ENCODE peak calls at places on chromosomes 12 and 14, in seven cellular contexts. One of them, this sample, is unnamed.
A peak's percentile ranks its signal among the peaks of the same experiment; 100 is the strongest.

GRCh38 chr12:92845320-92845719 is 83.8 kb downstream of the EEA1 start:
- DNase-seq in NCI-H2081: no peak
- DNase-seq in NCI-H510A: no peak
- DNase-seq in GOT3: no peak
- DNase-seq in activated CD8-positive, alpha-beta memory T cell treated with anti-CD3 and anti-CD28 coated beads for 24 hours: no peak
- DNase-seq in cortex of kidney: no peak
- DNase-seq in cardiac fibroblast: no peak
- DNase-seq in this sample: no peak

GRCh38 chr12:131455581-131456110 is 255.2 kb upstream of the SFSWAP start:
- DNase-seq in NCI-H2081: no peak
- DNase-seq in NCI-H510A: no peak
- DNase-seq in GOT3: no peak
- DNase-seq in activated CD8-positive, alpha-beta memory T cell treated with anti-CD3 and anti-CD28 coated beads for 24 hours: no peak
- DNase-seq in cortex of kidney: no peak
- DNase-seq in cardiac fibroblast: no peak
- DNase-seq in this sample: no peak

GRCh38 chr12:22893878-22894277 is 268.9 kb downstream of the ETNK1 start:
- DNase-seq in NCI-H2081: no peak
- DNase-seq in NCI-H510A: no peak
- DNase-seq in GOT3: no peak
- DNase-seq in activated CD8-positive, alpha-beta memory T cell treated with anti-CD3 and anti-CD28 coated beads for 24 hours: no peak
- DNase-seq in cortex of kidney: no peak
- DNase-seq in cardiac fibroblast: no peak
- DNase-seq in this sample: no peak

GRCh38 chr12:78086553-78087362 is 256.1 kb downstream of the NAV3 start:
- DNase-seq in NCI-H2081: no peak
- DNase-seq in NCI-H510A: no peak
- DNase-seq in GOT3: no peak
- DNase-seq in activated CD8-positive, alpha-beta memory T cell treated with anti-CD3 and anti-CD28 coated beads for 24 hours: no peak
- DNase-seq in cortex of kidney: no peak
- DNase-seq in cardiac fibroblast: no peak
- DNase-seq in this sample: no peak

GRCh38 chr12:6752181-6752930 is 585 bp downstream of the MLF2 start:
- DNase-seq in NCI-H2081: no peak
- DNase-seq in NCI-H510A: no peak
- DNase-seq in GOT3: no peak
- DNase-seq in activated CD8-positive, alpha-beta memory T cell treated with anti-CD3 and anti-CD28 coated beads for 24 hours: no peak
- DNase-seq in cortex of kidney: no peak
- DNase-seq in cardiac fibroblast: peak; percentile 63
- DNase-seq in this sample: no peak

GRCh38 chr12:47082283-47082962 is 2.7 kb upstream of the AMIGO2 start:
- DNase-seq in NCI-H2081: no peak
- DNase-seq in NCI-H510A: no peak
- DNase-seq in GOT3: no peak
- DNase-seq in activated CD8-positive, alpha-beta memory T cell treated with anti-CD3 and anti-CD28 coated beads for 24 hours: no peak
- DNase-seq in cortex of kidney: no peak
- DNase-seq in cardiac fibroblast: no peak
- DNase-seq in this sample: no peak

GRCh38 chr12:52120951-52121847 is 41.7 kb downstream of the SMIM41 start:
- DNase-seq in NCI-H2081: no peak
- DNase-seq in NCI-H510A: no peak
- DNase-seq in GOT3: no peak
- DNase-seq in activated CD8-positive, alpha-beta memory T cell treated with anti-CD3 and anti-CD28 coated beads for 24 hours: no peak
- DNase-seq in cortex of kidney: no peak
- DNase-seq in cardiac fibroblast: no peak
- DNase-seq in this sample: no peak

GRCh38 chr12:114952573-114953196 is 268.7 kb upstream of the TBX3 start:
- DNase-seq in NCI-H2081: no peak
- DNase-seq in NCI-H510A: no peak
- DNase-seq in GOT3: no peak
- DNase-seq in activated CD8-positive, alpha-beta memory T cell treated with anti-CD3 and anti-CD28 coated beads for 24 hours: no peak
- DNase-seq in cortex of kidney: no peak
- DNase-seq in cardiac fibroblast: peak; percentile 41
- DNase-seq in this sample: no peak

GRCh38 chr12:82862069-82862841 is 175.5 kb downstream of the TMTC2 start:
- DNase-seq in NCI-H2081: no peak
- DNase-seq in NCI-H510A: no peak
- DNase-seq in GOT3: no peak
- DNase-seq in activated CD8-positive, alpha-beta memory T cell treated with anti-CD3 and anti-CD28 coated beads for 24 hours: no peak
- DNase-seq in cortex of kidney: no peak
- DNase-seq in cardiac fibroblast: peak; percentile 30
- DNase-seq in this sample: no peak

GRCh38 chr14:66099931-66100330 is 386.2 kb upstream of the CCDC196 start:
- DNase-seq in NCI-H2081: no peak
- DNase-seq in NCI-H510A: no peak
- DNase-seq in GOT3: no peak
- DNase-seq in activated CD8-positive, alpha-beta memory T cell treated with anti-CD3 and anti-CD28 coated beads for 24 hours: no peak
- DNase-seq in cortex of kidney: no peak
- DNase-seq in cardiac fibroblast: no peak
- DNase-seq in this sample: no peak

GRCh38 chr12:31117203-31118011 is 43.7 kb downstream of the DDX11 start:
- DNase-seq in NCI-H2081: peak; percentile 81
- DNase-seq in NCI-H510A: no peak
- DNase-seq in GOT3: no peak
- DNase-seq in activated CD8-positive, alpha-beta memory T cell treated with anti-CD3 and anti-CD28 coated beads for 24 hours: peak; percentile 83
- DNase-seq in cortex of kidney: no peak
- DNase-seq in cardiac fibroblast: peak; percentile 18
- DNase-seq in this sample: peak; percentile 20

GRCh38 chr14:39015360-39015961 is 87.6 kb downstream of the SEC23A start:
- DNase-seq in NCI-H2081: peak; percentile 13
- DNase-seq in NCI-H510A: no peak
- DNase-seq in GOT3: no peak
- DNase-seq in activated CD8-positive, alpha-beta memory T cell treated with anti-CD3 and anti-CD28 coated beads for 24 hours: no peak
- DNase-seq in cortex of kidney: no peak
- DNase-seq in cardiac fibroblast: peak; percentile 73
- DNase-seq in this sample: peak; percentile 15

GRCh38 chr12:104280703-104281458 is 22.7 kb upstream of the EID3 start:
- DNase-seq in NCI-H2081: no peak
- DNase-seq in NCI-H510A: no peak
- DNase-seq in GOT3: no peak
- DNase-seq in activated CD8-positive, alpha-beta memory T cell treated with anti-CD3 and anti-CD28 coated beads for 24 hours: peak; percentile 17
- DNase-seq in cortex of kidney: no peak
- DNase-seq in cardiac fibroblast: peak; percentile 91
- DNase-seq in this sample: no peak

GRCh38 chr14:95222151-95222631 is 64.9 kb upstream of the DICER1 start:
- DNase-seq in NCI-H2081: no peak
- DNase-seq in NCI-H510A: no peak
- DNase-seq in GOT3: no peak
- DNase-seq in activated CD8-positive, alpha-beta memory T cell treated with anti-CD3 and anti-CD28 coated beads for 24 hours: no peak
- DNase-seq in cortex of kidney: no peak
- DNase-seq in cardiac fibroblast: peak; percentile 20
- DNase-seq in this sample: no peak

GRCh38 chr12:98418357-98419075 is 96.9 kb upstream of the TMPO start:
- DNase-seq in NCI-H2081: no peak
- DNase-seq in NCI-H510A: no peak
- DNase-seq in GOT3: no peak
- DNase-seq in activated CD8-positive, alpha-beta memory T cell treated with anti-CD3 and anti-CD28 coated beads for 24 hours: no peak
- DNase-seq in cortex of kidney: no peak
- DNase-seq in cardiac fibroblast: peak; percentile 98
- DNase-seq in this sample: no peak

GRCh38 chr12:48940181-48940580 is 14.9 kb upstream of the FKBP11 start:
- DNase-seq in NCI-H2081: no peak
- DNase-seq in NCI-H510A: no peak
- DNase-seq in GOT3: no peak
- DNase-seq in activated CD8-positive, alpha-beta memory T cell treated with anti-CD3 and anti-CD28 coated beads for 24 hours: no peak
- DNase-seq in cortex of kidney: no peak
- DNase-seq in cardiac fibroblast: no peak
- DNase-seq in this sample: no peak

GRCh38 chr12:52010152-52010622 is 3.4 kb downstream of the TAMALIN start:
- DNase-seq in NCI-H2081: no peak
- DNase-seq in NCI-H510A: no peak
- DNase-seq in GOT3: no peak
- DNase-seq in activated CD8-positive, alpha-beta memory T cell treated with anti-CD3 and anti-CD28 coated beads for 24 hours: no peak
- DNase-seq in cortex of kidney: no peak
- DNase-seq in cardiac fibroblast: peak; percentile 98
- DNase-seq in this sample: no peak

GRCh38 chr12:95918194-95918993 is 24.0 kb downstream of the CCDC38 start:
- DNase-seq in NCI-H2081: peak; percentile 42
- DNase-seq in NCI-H510A: no peak
- DNase-seq in GOT3: no peak
- DNase-seq in activated CD8-positive, alpha-beta memory T cell treated with anti-CD3 and anti-CD28 coated beads for 24 hours: peak; percentile 59
- DNase-seq in cortex of kidney: no peak
- DNase-seq in cardiac fibroblast: peak; percentile 61
- DNase-seq in this sample: peak; percentile 19

GRCh38 chr12:123231931-123232330 is 1.0 kb downstream of the MPHOSPH9 start:
- DNase-seq in NCI-H2081: peak; percentile 13
- DNase-seq in NCI-H510A: no peak
- DNase-seq in GOT3: no peak
- DNase-seq in activated CD8-positive, alpha-beta memory T cell treated with anti-CD3 and anti-CD28 coated beads for 24 hours: no peak
- DNase-seq in cortex of kidney: no peak
- DNase-seq in cardiac fibroblast: no peak
- DNase-seq in this sample: peak; percentile 5

GRCh38 chr12:124477109-124477915 is 90.1 kb downstream of the NCOR2 start:
- DNase-seq in NCI-H2081: no peak
- DNase-seq in NCI-H510A: no peak
- DNase-seq in GOT3: no peak
- DNase-seq in activated CD8-positive, alpha-beta memory T cell treated with anti-CD3 and anti-CD28 coated beads for 24 hours: no peak
- DNase-seq in cortex of kidney: no peak
- DNase-seq in cardiac fibroblast: no peak
- DNase-seq in this sample: no peak

GRCh38 chr14:95348395-95349080 is 28.8 kb upstream of the CLMN start:
- DNase-seq in NCI-H2081: no peak
- DNase-seq in NCI-H510A: no peak
- DNase-seq in GOT3: no peak
- DNase-seq in activated CD8-positive, alpha-beta memory T cell treated with anti-CD3 and anti-CD28 coated beads for 24 hours: no peak
- DNase-seq in cortex of kidney: no peak
- DNase-seq in cardiac fibroblast: no peak
- DNase-seq in this sample: no peak

GRCh38 chr12:56346663-56347062 is 8.0 kb downstream of the IL23A start:
- DNase-seq in NCI-H2081: no peak
- DNase-seq in NCI-H510A: no peak
- DNase-seq in GOT3: no peak
- DNase-seq in activated CD8-positive, alpha-beta memory T cell treated with anti-CD3 and anti-CD28 coated beads for 24 hours: no peak
- DNase-seq in cortex of kidney: no peak
- DNase-seq in cardiac fibroblast: no peak
- DNase-seq in this sample: no peak

GRCh38 chr12:101040936-101041335 is 169.1 kb downstream of the SLC5A8 start:
- DNase-seq in NCI-H2081: no peak
- DNase-seq in NCI-H510A: no peak
- DNase-seq in GOT3: no peak
- DNase-seq in activated CD8-positive, alpha-beta memory T cell treated with anti-CD3 and anti-CD28 coated beads for 24 hours: no peak
- DNase-seq in cortex of kidney: no peak
- DNase-seq in cardiac fibroblast: peak; percentile 53
- DNase-seq in this sample: no peak

GRCh38 chr12:2461046-2461445 is 333.7 kb upstream of the FKBP4 start:
- DNase-seq in NCI-H2081: no peak
- DNase-seq in NCI-H510A: no peak
- DNase-seq in GOT3: no peak
- DNase-seq in activated CD8-positive, alpha-beta memory T cell treated with anti-CD3 and anti-CD28 coated beads for 24 hours: no peak
- DNase-seq in cortex of kidney: no peak
- DNase-seq in cardiac fibroblast: no peak
- DNase-seq in this sample: no peak

GRCh38 chr12:11664101-11664500 is 14.6 kb downstream of the ETV6 start:
- DNase-seq in NCI-H2081: no peak
- DNase-seq in NCI-H510A: no peak
- DNase-seq in GOT3: no peak
- DNase-seq in activated CD8-positive, alpha-beta memory T cell treated with anti-CD3 and anti-CD28 coated beads for 24 hours: no peak
- DNase-seq in cortex of kidney: no peak
- DNase-seq in cardiac fibroblast: no peak
- DNase-seq in this sample: no peak

GRCh38 chr12:60072911-60073310 is 477.1 kb downstream of the SLC16A7 start:
- DNase-seq in NCI-H2081: no peak
- DNase-seq in NCI-H510A: no peak
- DNase-seq in GOT3: no peak
- DNase-seq in activated CD8-positive, alpha-beta memory T cell treated with anti-CD3 and anti-CD28 coated beads for 24 hours: no peak
- DNase-seq in cortex of kidney: no peak
- DNase-seq in cardiac fibroblast: peak; percentile 0
- DNase-seq in this sample: no peak

GRCh38 chr14:100350283-100350926 is 27.3 kb downstream of the SLC25A47 start:
- DNase-seq in NCI-H2081: no peak
- DNase-seq in NCI-H510A: no peak
- DNase-seq in GOT3: no peak
- DNase-seq in activated CD8-positive, alpha-beta memory T cell treated with anti-CD3 and anti-CD28 coated beads for 24 hours: peak; percentile 49
- DNase-seq in cortex of kidney: no peak
- DNase-seq in cardiac fibroblast: no peak
- DNase-seq in this sample: no peak

GRCh38 chr12:112005419-112006395 is 7.3 kb downstream of the TMEM116 start:
- DNase-seq in NCI-H2081: no peak
- DNase-seq in NCI-H510A: no peak
- DNase-seq in GOT3: no peak
- DNase-seq in activated CD8-positive, alpha-beta memory T cell treated with anti-CD3 and anti-CD28 coated beads for 24 hours: no peak
- DNase-seq in cortex of kidney: no peak
- DNase-seq in cardiac fibroblast: no peak
- DNase-seq in this sample: no peak

GRCh38 chr12:70964867-70965469 is 44.4 kb upstream of the PTPRR start:
- DNase-seq in NCI-H2081: no peak
- DNase-seq in NCI-H510A: no peak
- DNase-seq in GOT3: no peak
- DNase-seq in activated CD8-positive, alpha-beta memory T cell treated with anti-CD3 and anti-CD28 coated beads for 24 hours: no peak
- DNase-seq in cortex of kidney: no peak
- DNase-seq in cardiac fibroblast: no peak
- DNase-seq in this sample: no peak

GRCh38 chr12:76964784-76965571 is 86.2 kb upstream of the CSRP2 start:
- DNase-seq in NCI-H2081: no peak
- DNase-seq in NCI-H510A: no peak
- DNase-seq in GOT3: no peak
- DNase-seq in activated CD8-positive, alpha-beta memory T cell treated with anti-CD3 and anti-CD28 coated beads for 24 hours: no peak
- DNase-seq in cortex of kidney: no peak
- DNase-seq in cardiac fibroblast: no peak
- DNase-seq in this sample: no peak

GRCh38 chr12:94735985-94736384 is 85.6 kb upstream of the TMCC3 start:
- DNase-seq in NCI-H2081: no peak
- DNase-seq in NCI-H510A: no peak
- DNase-seq in GOT3: no peak
- DNase-seq in activated CD8-positive, alpha-beta memory T cell treated with anti-CD3 and anti-CD28 coated beads for 24 hours: no peak
- DNase-seq in cortex of kidney: no peak
- DNase-seq in cardiac fibroblast: no peak
- DNase-seq in this sample: no peak

GRCh38 chr12:54033980-54034783 is 1.3 kb downstream of the HOXC5 start:
- DNase-seq in NCI-H2081: no peak
- DNase-seq in NCI-H510A: no peak
- DNase-seq in GOT3: no peak
- DNase-seq in activated CD8-positive, alpha-beta memory T cell treated with anti-CD3 and anti-CD28 coated beads for 24 hours: no peak
- DNase-seq in cortex of kidney: no peak
- DNase-seq in cardiac fibroblast: no peak
- DNase-seq in this sample: no peak